ENCODE peak calls at places on chromosome 10, in nine cellular contexts. G is pancreas, T is HepG2, V is ovary, D is astrocyte of the spinal cord, L is HCT116, Z is body of pancreas, Y is MM.1S, S is colonic mucosa. E is an unnamed sample.

GRCh38 chr10:6204341-6205191 is 1.8 kb downstream of the PFKFB3 start:
- DNase-seq in G (peak), V (peak), D (peak), L (no peak), Y (no peak), Z (peak), S (peak), T (no peak), E (no peak)

GRCh38 chr10:29908977-29909376 is 150.4 kb downstream of the JCAD start:
- DNase-seq in D (no peak), Y (no peak), G (no peak), S (no peak), V (no peak), L (no peak), Z (no peak), T (no peak), E (no peak)

GRCh38 chr10:49552277-49552676 is 13.4 kb upstream of the ERCC6 start:
- DNase-seq in D (peak), S (no peak), G (no peak), V (no peak), Y (no peak), Z (no peak), L (no peak), T (no peak), E (no peak)

GRCh38 chr10:60390224-60390626 is 550 bp upstream of the ANK3 start:
- DNase-seq in Y (no peak), D (no peak), S (no peak), V (no peak), Z (no peak), L (no peak), T (no peak), G (no peak), E (no peak)

GRCh38 chr10:97542169-97543024 is 30.2 kb upstream of the ANKRD2 start:
- DNase-seq in S (peak), D (peak), Z (peak), V (peak), Y (no peak), T (peak), G (peak), L (peak), E (no peak)

GRCh38 chr10:90308223-90308622 is 549.6 kb downstream of the HTR7 start:
- DNase-seq in T (no peak), Z (no peak), G (no peak), L (no peak), S (no peak), Y (no peak), D (peak), V (no peak), E (no peak)

GRCh38 chr10:125606406-125606805 is 76.6 kb downstream of the TEX36 start:
- DNase-seq in T (no peak), Y (no peak), V (no peak), L (no peak), Z (no peak), G (no peak), S (no peak), D (no peak), E (no peak)

GRCh38 chr10:31036209-31036608 is 4.5 kb upstream of the ZNF438 start:
- DNase-seq in V (no peak), Y (no peak), D (peak), S (no peak), G (no peak), T (no peak), L (no peak), Z (no peak), E (no peak)

GRCh38 chr10:114346176-114347031 is 57.9 kb downstream of the AFAP1L2 start:
- DNase-seq in L (no peak), Y (no peak), D (peak), G (no peak), S (no peak), Z (no peak), T (no peak), V (no peak), E (no peak)

GRCh38 chr10:126188679-126189200 is 199.5 kb downstream of the ADAM12 start:
- DNase-seq in Y (no peak), Z (no peak), L (no peak), T (no peak), G (no peak), S (no peak), V (no peak), D (no peak), E (no peak)

GRCh38 chr10:71569775-71570588 is 149.6 kb downstream of the C10orf105 start:
- DNase-seq in V (peak), G (peak), D (peak), Z (peak), T (peak), S (peak), Y (peak), L (peak), E (peak)

GRCh38 chr10:98427011-98427515 is 12.1 kb upstream of the PYROXD2 start:
- DNase-seq in L (no peak), S (no peak), T (no peak), Z (no peak), Y (no peak), D (no peak), G (peak), V (no peak), E (no peak)

GRCh38 chr10:27500886-27501285 is 3.2 kb upstream of the RAB18 start:
- DNase-seq in D (no peak), S (no peak), G (no peak), V (no peak), L (no peak), T (no peak), Y (no peak), Z (no peak), E (no peak)

GRCh38 chr10:61869276-61869675 is 32.2 kb upstream of the ARID5B start:
- DNase-seq in T (no peak), D (no peak), Y (no peak), V (no peak), Z (no peak), L (no peak), S (no peak), G (no peak), E (no peak)

GRCh38 chr10:96840841-96841518 is 8.9 kb downstream of the LCOR start:
- DNase-seq in D (peak), Y (no peak), Z (no peak), V (peak), G (no peak), S (no peak), L (peak), T (peak), E (no peak)

GRCh38 chr10:129767751-129768150 is 196.3 kb downstream of the EBF3 start:
- DNase-seq in V (no peak), Y (no peak), Z (peak), G (peak), S (no peak), T (no peak), D (no peak), L (no peak), E (no peak)

GRCh38 chr10:119030421-119031250 is 1.1 kb downstream of the NANOS1 start:
- DNase-seq in L (peak), S (peak), V (no peak), Y (peak), D (peak), T (peak), G (peak), Z (peak), E (peak)

GRCh38 chr10:11036424-11037011 is 18.8 kb downstream of the CELF2 start:
- DNase-seq in D (peak), V (peak), T (peak), G (no peak), S (peak), Z (peak), Y (no peak), L (no peak), E (no peak)

GRCh38 chr10:34113504-34114225 is 701.4 kb downstream of the PARD3 start:
- DNase-seq in Z (no peak), Y (no peak), L (no peak), T (no peak), V (no peak), S (no peak), D (no peak), G (no peak), E (no peak)

GRCh38 chr10:110919971-110920881 is 822 bp downstream of the SHOC2 start:
- DNase-seq in G (peak), S (peak), T (no peak), L (no peak), Y (peak), Z (peak), V (peak), D (peak), E (peak)

GRCh38 chr10:14247650-14248258 is 83.0 kb downstream of the FRMD4A start:
- DNase-seq in T (no peak), L (no peak), D (no peak), V (no peak), Z (no peak), Y (no peak), G (no peak), S (no peak), E (no peak)

GRCh38 chr10:9004736-9005135 is 950.2 kb downstream of the GATA3 start:
- DNase-seq in Z (no peak), V (no peak), Y (no peak), T (no peak), D (no peak), G (no peak), L (no peak), S (no peak), E (no peak)

GRCh38 chr10:12670004-12670403 is 320.7 kb downstream of the CAMK1D start:
- DNase-seq in Y (no peak), T (no peak), D (no peak), Z (no peak), L (no peak), G (no peak), V (no peak), S (no peak), E (no peak)

GRCh38 chr10:43125881-43126731 is 12.1 kb upstream of the CSGALNACT2 start:
- DNase-seq in Y (no peak), V (peak), S (peak), G (no peak), D (no peak), Z (no peak), T (no peak), L (no peak), E (no peak)

GRCh38 chr10:100697070-100697469 is 48.3 kb upstream of the PAX2 start:
- DNase-seq in L (peak), V (no peak), T (peak), G (no peak), D (peak), Y (no peak), S (no peak), Z (peak), E (no peak)

GRCh38 chr10:62613429-62613828 is 191.1 kb upstream of the ADO start:
- DNase-seq in D (peak), T (no peak), L (no peak), Z (no peak), V (no peak), S (no peak), Y (no peak), G (no peak), E (no peak)

GRCh38 chr10:4656576-4657194 is 169.3 kb upstream of the AKR1E2 start:
- DNase-seq in G (no peak), V (peak), L (peak), Y (peak), D (peak), Z (peak), T (peak), S (peak), E (no peak)

GRCh38 chr10:120514035-120514620 is 57.1 kb downstream of the PLPP4 start:
- DNase-seq in L (no peak), Y (peak), D (peak), T (peak), G (no peak), Z (no peak), S (peak), V (no peak), E (no peak)

GRCh38 chr10:34932235-34932634 is 117.1 kb upstream of the PARD3 start:
- DNase-seq in T (no peak), V (no peak), S (no peak), D (no peak), G (no peak), Y (no peak), Z (no peak), L (no peak), E (no peak)

GRCh38 chr10:51485668-51486067 is 213.7 kb downstream of the CSTF2T start:
- DNase-seq in Y (no peak), T (no peak), G (no peak), Z (no peak), L (no peak), V (no peak), D (no peak), S (no peak), E (no peak)

GRCh38 chr10:100100651-100101525 is 19.2 kb upstream of the CPN1 start:
- DNase-seq in V (no peak), T (peak), Y (no peak), L (peak), G (no peak), Z (no peak), S (no peak), D (no peak), E (no peak)

GRCh38 chr10:4046030-4046429 is 261.0 kb upstream of the KLF6 start:
- DNase-seq in Z (no peak), V (no peak), D (no peak), S (no peak), T (no peak), Y (no peak), G (no peak), L (no peak), E (no peak)

GRCh38 chr10:128859738-128860386 is 607.2 kb upstream of the MGMT start:
- DNase-seq in Z (peak), S (peak), L (peak), G (no peak), T (peak), D (no peak), Y (peak), V (no peak), E (no peak)

GRCh38 chr10:48520594-48520993 is 84.3 kb downstream of the ARHGAP22 start:
- DNase-seq in L (no peak), T (no peak), S (no peak), G (no peak), V (no peak), Y (no peak), Z (no peak), D (no peak), E (no peak)

GRCh38 chr10:67302701-67303100 is 376.9 kb downstream of the LRRTM3 start:
- DNase-seq in V (no peak), D (no peak), S (no peak), T (no peak), G (no peak), L (no peak), Z (no peak), Y (no peak), E (no peak)

GRCh38 chr10:67308912-67309311 is 383.1 kb downstream of the LRRTM3 start:
- DNase-seq in D (no peak), S (no peak), Z (no peak), G (no peak), T (no peak), L (no peak), V (no peak), Y (no peak), E (no peak)

DNA sequence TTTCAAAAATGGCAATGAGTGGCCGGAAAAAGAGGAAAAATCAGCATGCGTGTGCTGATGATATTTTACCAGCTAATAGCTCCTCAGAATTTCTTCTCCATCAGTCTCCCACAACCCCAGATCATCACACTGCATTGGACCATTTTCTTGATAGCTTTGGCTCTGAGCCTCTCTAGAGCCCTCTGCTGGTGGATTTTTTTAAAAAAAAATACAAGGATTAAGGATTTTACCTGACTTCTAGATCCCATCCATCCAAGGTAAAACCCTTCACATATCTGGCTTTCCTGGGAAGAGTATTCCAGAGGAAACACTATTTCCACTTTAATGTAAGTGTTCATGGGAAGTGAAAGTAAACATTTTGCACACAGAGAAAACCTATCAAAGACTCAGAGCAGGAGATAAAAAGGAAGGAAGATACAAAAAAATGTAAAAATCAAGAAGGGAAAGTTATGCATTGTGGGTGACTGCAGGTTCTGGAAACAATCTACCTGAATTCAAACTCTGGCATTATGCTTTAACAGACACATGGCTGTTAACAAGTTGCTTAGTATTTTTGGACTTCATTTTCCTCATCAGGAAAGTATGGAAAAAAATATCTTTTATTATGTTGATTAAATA is 380.9 kb downstream of the LRRTM3 start:
- DNase-seq in V (no peak), G (no peak), S (no peak), Z (no peak), D (peak), T (peak), L (peak), Y (peak), E (no peak)
- TF ChIP-seq CTCF in V (peak), G (peak), S (peak), Z (peak), D (peak), T (peak), L (peak), Y (peak), E (peak)

DNA sequence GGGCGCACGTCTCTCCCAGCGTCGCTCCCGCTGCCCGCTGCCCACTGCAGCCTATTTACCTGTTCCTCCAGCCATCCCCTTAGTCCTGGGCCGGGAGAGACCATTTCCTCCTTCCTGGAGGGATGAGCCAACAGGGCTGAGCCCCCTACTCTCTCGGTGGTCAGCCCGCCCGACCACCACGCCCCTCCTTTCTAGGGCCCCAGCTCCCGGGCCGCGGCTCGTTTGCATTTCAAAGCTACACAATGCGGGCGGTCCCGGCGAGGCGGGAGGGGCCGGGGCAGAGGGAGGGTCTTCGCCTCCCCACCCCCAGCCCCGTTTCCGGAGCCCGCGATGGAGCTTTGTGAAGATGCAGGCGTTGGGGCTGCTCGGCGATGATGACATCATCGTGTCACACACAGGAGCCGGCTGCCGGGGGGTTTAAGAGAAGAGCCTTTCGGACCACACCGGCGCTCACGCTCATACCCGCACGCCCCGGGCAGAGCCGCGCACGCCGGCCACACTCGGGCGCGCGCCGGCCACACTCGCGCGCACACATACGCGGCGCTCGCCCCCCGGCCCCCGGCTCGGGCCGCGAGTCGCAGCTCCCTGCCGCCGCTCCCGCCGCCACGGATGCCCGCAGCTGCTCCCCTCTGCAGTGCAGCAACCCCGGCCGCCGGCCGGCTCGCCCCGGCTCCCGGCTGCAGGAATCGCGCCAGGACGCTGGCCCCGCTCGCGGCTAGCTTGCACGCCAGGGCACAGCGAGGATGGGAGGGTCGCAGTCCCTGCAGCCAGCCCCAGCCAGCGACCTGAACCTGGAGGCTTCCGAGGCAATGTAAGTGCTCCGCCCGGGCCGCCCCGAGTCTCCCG is 107.7 kb upstream of the BTBD16 start:
- DNase-seq in T (no peak), S (no peak), L (no peak), V (no peak), Z (no peak), G (no peak), D (no peak), Y (no peak), E (no peak)
- H3K4me3 ChIP-seq in T (no peak), S (no peak), L (no peak), V (peak), Z (no peak), G (no peak), D (peak), Y (no peak), E (no peak)

GRCh38 chr10:210297-210696 is 75.0 kb downstream of the ZMYND11 start:
- DNase-seq in S (no peak), G (no peak), L (no peak), T (no peak), Y (no peak), D (no peak), V (no peak), Z (no peak), E (no peak)

GRCh38 chr10:208616-209015 is 73.4 kb downstream of the ZMYND11 start:
- DNase-seq in S (no peak), G (no peak), L (no peak), Z (no peak), Y (no peak), D (no peak), T (no peak), V (no peak), E (no peak)

DNA sequence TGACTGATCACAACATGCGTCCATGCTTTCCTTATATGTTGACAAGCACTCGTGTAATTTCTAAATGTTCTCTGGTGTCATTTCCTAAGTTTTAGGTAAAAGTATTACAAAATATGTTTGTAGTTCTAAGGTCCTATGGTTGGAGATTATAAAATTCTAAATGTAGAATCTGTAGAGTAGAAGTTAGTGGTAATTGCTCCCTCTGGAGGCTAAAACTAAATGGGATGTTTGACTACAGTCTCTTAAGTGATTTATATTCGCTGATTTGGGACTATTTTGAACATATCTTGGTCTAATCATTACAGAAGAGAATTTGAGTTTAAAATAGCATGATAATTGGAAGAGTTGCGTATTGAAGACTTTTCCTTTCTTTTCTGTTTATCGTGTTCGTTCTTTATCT is 74.1 kb downstream of the ZMYND11 start:
- DNase-seq in Y (no peak), L (peak), T (no peak), Z (no peak), V (no peak), G (no peak), S (no peak), D (peak), E (no peak)
- TF ChIP-seq CTCF in Y (no peak), L (peak), T (no peak), Z (no peak), V (no peak), G (no peak), S (no peak), D (peak), E (no peak)

DNA sequence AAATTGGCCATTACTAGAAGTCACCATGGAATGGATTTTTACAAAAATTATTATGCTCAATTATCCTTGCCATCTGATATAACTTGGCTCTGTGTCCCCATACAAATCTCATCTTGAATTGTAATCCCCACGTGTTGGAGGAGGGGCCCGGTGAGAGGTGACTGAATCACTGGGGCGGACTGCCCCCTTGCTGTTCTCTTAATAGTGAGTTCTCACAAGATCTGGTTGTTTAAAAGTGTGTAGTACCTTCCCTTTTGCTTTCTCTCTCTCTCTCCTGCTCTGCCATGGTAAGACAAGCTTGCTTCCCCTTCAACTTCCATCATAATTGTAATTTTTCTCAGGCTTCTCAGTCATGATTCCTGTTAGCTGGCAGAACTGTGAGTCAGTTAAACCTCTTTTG is 1023.6 kb downstream of the XPNPEP1 start:
- DNase-seq in Z (no peak), D (no peak), S (no peak), T (no peak), L (no peak), V (no peak), G (no peak), Y (no peak), E (no peak)
- H3K4me3 ChIP-seq in Z (no peak), D (no peak), S (no peak), T (no peak), L (no peak), V (no peak), G (no peak), Y (no peak), E (no peak)

GRCh38 chr10:33052476-33052875 is 94.4 kb upstream of the ITGB1 start:
- DNase-seq in L (no peak), Y (no peak), Z (no peak), D (no peak), S (no peak), V (no peak), T (no peak), G (no peak), E (no peak)
- TF ChIP-seq CTCF in L (no peak), Y (no peak), Z (no peak), D (no peak), S (no peak), V (no peak), T (no peak), G (no peak), E (no peak)